ENCODE peak calls at places on chromosomes 11 and 22, in four cellular contexts. S is IMR-90, G is K562, F is HepG2. T is an unnamed sample.

GRCh38 chr22:27752771-27753170 is 48.8 kb downstream of the MN1 start:
- DNase-seq in S (no peak), G (no peak), F (no peak), T (peak; percentile 12)

GRCh38 chr22:35425971-35426800 is 26.2 kb downstream of the MCM5 start:
- DNase-seq in S (peak; percentile 38), G (no peak), F (no peak), T (no peak)

GRCh38 chr11:113884361-113884836 is 9.0 kb upstream of the USP28 start:
- DNase-seq in S (peak; percentile 44), G (no peak), F (peak; percentile 45), T (no peak)

GRCh38 chr11:76724162-76724768 is 53.7 kb upstream of the LRRC32 start:
- DNase-seq in S (no peak), G (no peak), F (no peak), T (no peak)

GRCh38 chr11:133576351-133576750 is 44.0 kb upstream of the OPCML start:
- DNase-seq in S (no peak), G (no peak), F (no peak), T (no peak)

GRCh38 chr11:86761978-86762377 is 38.4 kb upstream of the PRSS23 start:
- DNase-seq in S (peak; percentile 72), G (no peak), F (no peak), T (no peak)

GRCh38 chr22:46078241-46079092 is 71.9 kb upstream of the PPARA start:
- DNase-seq in S (no peak), G (no peak), F (no peak), T (no peak)

GRCh38 chr11:279966-280761 is 2.0 kb downstream of the NLRP6 start:
- DNase-seq in S (peak; percentile 30), G (no peak), F (no peak), T (peak; percentile 48)

GRCh38 chr22:27075028-27075678 is 417.8 kb downstream of the MIAT start:
- DNase-seq in S (no peak), G (no peak), F (no peak), T (no peak)

GRCh38 chr11:13674799-13675509 is 6.5 kb downstream of the FAR1 start:
- DNase-seq in S (no peak), G (no peak), F (no peak), T (no peak)

GRCh38 chr11:45048870-45049825 is 97.3 kb upstream of the PRDM11 start:
- DNase-seq in S (peak; percentile 11), G (no peak), F (no peak), T (no peak)

DNA sequence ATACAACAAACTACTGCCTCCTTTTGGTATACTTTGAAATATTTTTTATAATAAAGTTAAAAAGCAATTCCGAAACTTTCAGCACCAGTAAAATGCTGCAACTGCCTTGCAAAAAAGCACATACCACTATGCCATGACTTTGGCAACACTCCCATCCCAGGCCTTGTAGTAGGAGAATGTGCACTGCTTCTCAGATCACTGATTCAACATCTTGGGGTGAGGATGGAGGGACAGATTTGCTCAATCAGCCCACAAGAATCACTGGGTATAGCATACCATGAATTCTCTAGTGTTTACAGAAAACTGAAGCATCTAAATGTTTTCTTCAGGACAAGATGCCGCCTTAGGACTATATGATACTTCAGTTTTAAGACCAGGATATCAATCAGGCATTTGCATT is 14.9 kb downstream of the EIF4ENIF1 start:
- DNase-seq in S (peak; percentile 89), G (no peak), F (no peak), T (no peak)
- TF ChIP-seq MAZ in S (no peak), G (no peak), F (no peak), T (no peak)

DNA sequence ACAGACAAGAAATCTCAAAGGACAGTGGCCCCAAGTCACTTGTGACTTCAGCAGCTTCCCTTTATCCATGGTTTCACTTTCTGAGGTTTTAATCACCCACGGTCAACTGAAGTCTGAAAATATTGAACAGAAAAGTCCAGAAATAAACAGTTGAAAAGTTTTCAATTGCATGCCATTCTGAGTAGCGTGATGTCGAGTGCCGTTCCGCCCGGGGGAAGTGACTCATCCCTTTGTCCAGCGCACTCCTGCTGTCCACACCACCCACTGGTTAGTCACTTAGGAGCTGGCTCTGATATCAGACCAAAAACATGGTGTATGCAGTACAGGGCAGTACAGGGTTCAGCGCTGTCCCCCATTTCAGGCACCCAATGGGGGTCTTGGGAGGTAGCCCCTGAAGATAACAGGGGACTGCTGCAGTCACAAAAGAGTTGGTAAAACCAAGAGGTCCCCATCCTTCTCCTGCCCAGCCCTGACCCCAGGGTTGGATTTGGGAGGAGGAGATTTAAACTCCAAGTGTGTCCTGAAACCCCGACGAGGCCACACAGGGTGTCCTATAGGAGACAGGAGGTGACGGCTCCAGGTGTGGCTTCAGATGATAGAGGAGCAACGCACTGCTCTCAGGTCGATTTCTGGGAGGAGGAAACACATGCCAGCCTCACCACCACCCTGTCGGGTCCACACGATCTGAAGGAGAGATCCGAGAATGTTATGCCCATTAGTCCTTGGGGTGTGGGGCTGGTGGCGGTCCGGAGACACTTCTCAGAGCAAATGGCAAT is 390.1 kb downstream of the CTTN start:
- DNase-seq in S (peak; percentile 89), G (peak; percentile 44), F (no peak), T (peak; percentile 93)
- TF ChIP-seq MAZ in S (no peak), G (no peak), F (no peak), T (no peak)

GRCh38 chr11:118930152-118930712 is 4.5 kb upstream of the BCL9L start:
- DNase-seq in S (peak; percentile 63), G (peak; percentile 82), F (peak; percentile 75), T (no peak)

GRCh38 chr11:118931576-118931975 is 5.8 kb upstream of the BCL9L start:
- DNase-seq in S (no peak), G (no peak), F (no peak), T (no peak)

GRCh38 chr11:118928870-118929495 is 3.3 kb upstream of the BCL9L start:
- DNase-seq in S (peak; percentile 41), G (peak; percentile 70), F (peak; percentile 36), T (no peak)

GRCh38 chr11:118928108-118928869 is 2.6 kb upstream of the BCL9L start:
- DNase-seq in S (peak; percentile 92), G (peak; percentile 99), F (peak; percentile 87), T (peak; percentile 91)

DNA sequence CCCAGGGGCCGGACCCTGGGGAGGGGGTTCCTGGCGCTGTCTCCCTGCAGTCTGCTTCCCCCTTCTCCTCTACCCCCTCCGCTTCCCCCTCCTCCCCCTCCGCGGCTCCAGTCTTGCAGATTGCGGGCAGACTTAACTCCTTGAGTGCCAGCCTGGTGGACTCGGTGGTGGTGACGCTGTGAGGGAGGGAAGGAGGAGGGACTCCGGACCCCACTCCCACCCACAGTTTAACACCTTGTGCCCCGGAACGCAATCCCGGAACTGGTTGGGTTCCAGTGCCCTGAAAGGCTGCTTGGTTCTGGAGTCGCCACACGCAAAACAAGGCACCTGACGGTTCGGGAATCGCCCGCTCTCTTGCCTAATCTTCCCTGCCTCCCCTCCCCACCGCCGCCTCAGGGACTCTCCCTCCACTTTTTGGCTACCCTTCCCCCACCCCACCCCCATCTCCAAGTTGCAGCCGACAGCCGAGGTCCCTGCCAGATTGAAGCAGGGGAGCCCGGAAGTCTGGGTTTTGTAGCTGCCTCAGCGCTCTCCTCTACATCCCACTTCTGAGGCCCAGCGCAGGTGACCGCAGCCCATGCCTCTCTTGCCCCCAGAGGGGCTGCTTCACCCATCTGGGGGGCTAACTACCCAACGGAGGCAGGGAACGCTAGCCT is 3.9 kb upstream of the BCL9L start:
- DNase-seq in S (peak; percentile 77), G (peak; percentile 73), F (peak; percentile 64), T (peak; percentile 83)
- TF ChIP-seq MAZ in S (peak; percentile 61), G (no peak), F (no peak), T (no peak)

GRCh38 chr22:40345271-40345670 is 1.0 kb upstream of the ADSL start:
- DNase-seq in S (peak; percentile 41), G (no peak), F (no peak), T (no peak)

GRCh38 chr22:40340044-40340443 is 6.3 kb upstream of the ADSL start:
- DNase-seq in S (no peak), G (no peak), F (no peak), T (no peak)

GRCh38 chr22:40345801-40346177 is 511 bp upstream of the ADSL start:
- DNase-seq in S (no peak), G (peak; percentile 44), F (peak; percentile 10), T (no peak)

GRCh38 chr22:40342521-40342920 is 3.8 kb upstream of the ADSL start:
- DNase-seq in S (no peak), G (no peak), F (no peak), T (no peak)

GRCh38 chr22:40341604-40342003 is 4.7 kb upstream of the ADSL start:
- DNase-seq in S (no peak), G (no peak), F (no peak), T (no peak)
- TF ChIP-seq MAZ in S (no peak), G (no peak), F (no peak), T (no peak)

T was measured in A549.